ENCODE peak calls at places on chromosomes 1 and 21, in ten cellular contexts. One of them, this sample, is unnamed.

GRCh38 chr1:41902125-41902524 is 16.6 kb downstream of the HIVEP3 start:
- DNase-seq in GM23338: peak; percentile 30
- DNase-seq in suprapubic skin: no peak
- DNase-seq in left ventricle myocardium inferior: no peak
- DNase-seq in NT2/D1: peak; percentile 54
- DNase-seq in CD8-positive, alpha-beta T cell: no peak
- DNase-seq in PC-3: peak; percentile 59
- DNase-seq in stomach: no peak
- DNase-seq in heart left ventricle: peak; percentile 64
- DNase-seq in fibroblast of lung: peak; percentile 95
- DNase-seq in this sample: no peak

GRCh38 chr21:34992736-34993135 is 56.4 kb downstream of the RUNX1 start:
- DNase-seq in GM23338: no peak
- DNase-seq in suprapubic skin: peak; percentile 82
- DNase-seq in left ventricle myocardium inferior: no peak
- DNase-seq in NT2/D1: no peak
- DNase-seq in CD8-positive, alpha-beta T cell: no peak
- DNase-seq in PC-3: no peak
- DNase-seq in stomach: no peak
- DNase-seq in heart left ventricle: peak; percentile 31
- DNase-seq in fibroblast of lung: peak; percentile 89
- DNase-seq in this sample: no peak

GRCh38 chr1:100896481-100896982 is 642 bp downstream of the SLC30A7 start:
- DNase-seq in GM23338: peak; percentile 43
- DNase-seq in suprapubic skin: no peak
- DNase-seq in left ventricle myocardium inferior: no peak
- DNase-seq in NT2/D1: no peak
- DNase-seq in CD8-positive, alpha-beta T cell: peak; percentile 60
- DNase-seq in PC-3: peak; percentile 79
- DNase-seq in stomach: peak; percentile 43
- DNase-seq in heart left ventricle: no peak
- DNase-seq in fibroblast of lung: peak; percentile 75
- DNase-seq in this sample: no peak

GRCh38 chr1:165444897-165445370 is at the start of gene RXRG:
- DNase-seq in GM23338: peak; percentile 74
- DNase-seq in suprapubic skin: no peak
- DNase-seq in left ventricle myocardium inferior: peak; percentile 52
- DNase-seq in NT2/D1: peak; percentile 35
- DNase-seq in CD8-positive, alpha-beta T cell: no peak
- DNase-seq in PC-3: no peak
- DNase-seq in stomach: peak; percentile 42
- DNase-seq in heart left ventricle: peak; percentile 52
- DNase-seq in fibroblast of lung: no peak
- DNase-seq in this sample: peak; percentile 67

GRCh38 chr1:9537863-9538668 is 1.2 kb upstream of the SLC25A33 start:
- DNase-seq in GM23338: no peak
- DNase-seq in suprapubic skin: no peak
- DNase-seq in left ventricle myocardium inferior: no peak
- DNase-seq in NT2/D1: no peak
- DNase-seq in CD8-positive, alpha-beta T cell: no peak
- DNase-seq in PC-3: peak; percentile 43
- DNase-seq in stomach: peak; percentile 61
- DNase-seq in heart left ventricle: no peak
- DNase-seq in fibroblast of lung: no peak
- DNase-seq in this sample: no peak

GRCh38 chr1:115031595-115031994 is 2.0 kb downstream of the TSHB start:
- DNase-seq in GM23338: peak; percentile 70
- DNase-seq in suprapubic skin: no peak
- DNase-seq in left ventricle myocardium inferior: no peak
- DNase-seq in NT2/D1: no peak
- DNase-seq in CD8-positive, alpha-beta T cell: no peak
- DNase-seq in PC-3: no peak
- DNase-seq in stomach: no peak
- DNase-seq in heart left ventricle: no peak
- DNase-seq in fibroblast of lung: no peak
- DNase-seq in this sample: no peak

GRCh38 chr1:12272770-12273169 is 42.9 kb downstream of the VPS13D start:
- DNase-seq in GM23338: no peak
- DNase-seq in suprapubic skin: no peak
- DNase-seq in left ventricle myocardium inferior: no peak
- DNase-seq in NT2/D1: no peak
- DNase-seq in CD8-positive, alpha-beta T cell: no peak
- DNase-seq in PC-3: peak; percentile 16
- DNase-seq in stomach: no peak
- DNase-seq in heart left ventricle: no peak
- DNase-seq in fibroblast of lung: no peak
- DNase-seq in this sample: no peak

GRCh38 chr1:207884276-207885029 is 26.5 kb downstream of the CD34 start:
- DNase-seq in GM23338: no peak
- DNase-seq in suprapubic skin: no peak
- DNase-seq in left ventricle myocardium inferior: no peak
- DNase-seq in NT2/D1: no peak
- DNase-seq in CD8-positive, alpha-beta T cell: no peak
- DNase-seq in PC-3: no peak
- DNase-seq in stomach: peak; percentile 20
- DNase-seq in heart left ventricle: no peak
- DNase-seq in fibroblast of lung: no peak
- DNase-seq in this sample: no peak

GRCh38 chr1:7292714-7293419 is 478.2 kb upstream of the VAMP3 start:
- DNase-seq in GM23338: no peak
- DNase-seq in suprapubic skin: no peak
- DNase-seq in left ventricle myocardium inferior: no peak
- DNase-seq in NT2/D1: no peak
- DNase-seq in CD8-positive, alpha-beta T cell: no peak
- DNase-seq in PC-3: no peak
- DNase-seq in stomach: no peak
- DNase-seq in heart left ventricle: no peak
- DNase-seq in fibroblast of lung: no peak
- DNase-seq in this sample: no peak

GRCh38 chr1:7289694-7290093 is 481.4 kb upstream of the VAMP3 start:
- DNase-seq in GM23338: no peak
- DNase-seq in suprapubic skin: no peak
- DNase-seq in left ventricle myocardium inferior: no peak
- DNase-seq in NT2/D1: no peak
- DNase-seq in CD8-positive, alpha-beta T cell: no peak
- DNase-seq in PC-3: no peak
- DNase-seq in stomach: no peak
- DNase-seq in heart left ventricle: no peak
- DNase-seq in fibroblast of lung: no peak
- DNase-seq in this sample: no peak

GRCh38 chr1:7292033-7292681 is 478.9 kb upstream of the VAMP3 start:
- DNase-seq in GM23338: no peak
- DNase-seq in suprapubic skin: no peak
- DNase-seq in left ventricle myocardium inferior: no peak
- DNase-seq in NT2/D1: no peak
- DNase-seq in CD8-positive, alpha-beta T cell: no peak
- DNase-seq in PC-3: no peak
- DNase-seq in stomach: no peak
- DNase-seq in heart left ventricle: no peak
- DNase-seq in fibroblast of lung: no peak
- DNase-seq in this sample: no peak

GRCh38 chr1:7288992-7289391 is 482.1 kb upstream of the VAMP3 start:
- DNase-seq in GM23338: no peak
- DNase-seq in suprapubic skin: no peak
- DNase-seq in left ventricle myocardium inferior: no peak
- DNase-seq in NT2/D1: no peak
- DNase-seq in CD8-positive, alpha-beta T cell: no peak
- DNase-seq in PC-3: no peak
- DNase-seq in stomach: no peak
- DNase-seq in heart left ventricle: no peak
- DNase-seq in fibroblast of lung: no peak
- DNase-seq in this sample: no peak

DNA sequence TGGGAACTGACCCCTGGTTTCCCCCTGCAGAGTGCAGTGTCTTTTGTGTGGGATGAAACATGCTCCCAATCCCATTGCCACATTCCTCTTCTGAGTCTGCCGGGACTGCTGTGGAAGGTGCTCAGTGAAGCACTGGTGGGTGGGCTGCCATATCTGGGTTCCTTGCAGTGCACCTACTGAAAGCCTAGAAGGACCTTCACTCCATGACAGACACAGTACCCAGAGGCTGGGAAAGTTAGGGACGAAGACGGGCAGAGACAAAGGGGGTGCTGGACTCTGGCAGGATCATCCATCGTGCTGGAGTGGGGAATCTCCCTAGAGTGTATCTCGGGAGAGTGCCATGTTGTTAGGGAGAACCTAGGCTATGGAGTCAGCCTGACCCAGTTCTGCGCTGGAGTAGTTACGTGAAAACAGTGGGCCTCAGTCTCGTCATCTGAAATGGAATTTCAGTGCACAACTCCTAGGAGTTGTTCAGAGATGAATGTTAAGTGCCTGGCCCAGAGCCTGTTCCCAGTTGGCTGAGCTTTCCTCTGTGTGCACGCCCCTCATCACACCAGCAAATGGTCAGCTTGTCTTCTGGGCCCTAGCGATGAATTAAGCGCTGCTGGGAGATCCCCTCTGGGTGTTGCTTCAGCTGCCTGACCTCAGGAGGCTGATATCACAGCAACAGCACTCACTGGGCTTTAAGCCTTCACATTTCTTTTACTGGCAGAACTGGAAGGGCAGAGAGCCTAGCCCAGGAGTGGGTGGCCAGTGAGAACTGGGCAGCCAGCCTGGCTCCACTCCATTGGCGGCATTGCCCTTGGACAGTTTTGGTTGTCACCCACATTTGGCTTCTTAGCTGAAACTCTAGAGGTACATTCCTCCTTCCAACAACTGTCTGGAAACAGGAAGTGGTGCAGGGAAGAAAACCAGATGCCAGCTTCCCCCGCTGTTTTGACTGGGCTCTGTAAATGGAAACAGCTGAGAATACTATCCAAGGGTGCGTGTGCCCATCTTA is 479.8 kb upstream of the VAMP3 start:
- DNase-seq in GM23338: no peak
- DNase-seq in suprapubic skin: no peak
- DNase-seq in left ventricle myocardium inferior: peak; percentile 64
- DNase-seq in NT2/D1: no peak
- DNase-seq in CD8-positive, alpha-beta T cell: no peak
- DNase-seq in PC-3: no peak
- DNase-seq in stomach: no peak
- DNase-seq in heart left ventricle: peak; percentile 80
- DNase-seq in fibroblast of lung: peak; percentile 81
- DNase-seq in this sample: no peak
- H3K4me1 ChIP-seq in GM23338: peaks cover 7% of the 10 kb centered on the region
- H3K4me1 ChIP-seq in suprapubic skin: no peaks in the 10 kb centered on the region
- H3K4me1 ChIP-seq in left ventricle myocardium inferior: peaks cover 23% of the 10 kb centered on the region
- H3K4me1 ChIP-seq in NT2/D1: peaks cover 5% of the 10 kb centered on the region
- H3K4me1 ChIP-seq in CD8-positive, alpha-beta T cell: no peaks in the 10 kb centered on the region
- H3K4me1 ChIP-seq in PC-3: no peaks in the 10 kb centered on the region
- H3K4me1 ChIP-seq in stomach: no peaks in the 10 kb centered on the region
- H3K4me1 ChIP-seq in heart left ventricle: no peaks in the 10 kb centered on the region
- H3K4me1 ChIP-seq in fibroblast of lung: peaks cover 10% of the 10 kb centered on the region
- H3K4me1 ChIP-seq in this sample: no peaks in the 10 kb centered on the region

DNA sequence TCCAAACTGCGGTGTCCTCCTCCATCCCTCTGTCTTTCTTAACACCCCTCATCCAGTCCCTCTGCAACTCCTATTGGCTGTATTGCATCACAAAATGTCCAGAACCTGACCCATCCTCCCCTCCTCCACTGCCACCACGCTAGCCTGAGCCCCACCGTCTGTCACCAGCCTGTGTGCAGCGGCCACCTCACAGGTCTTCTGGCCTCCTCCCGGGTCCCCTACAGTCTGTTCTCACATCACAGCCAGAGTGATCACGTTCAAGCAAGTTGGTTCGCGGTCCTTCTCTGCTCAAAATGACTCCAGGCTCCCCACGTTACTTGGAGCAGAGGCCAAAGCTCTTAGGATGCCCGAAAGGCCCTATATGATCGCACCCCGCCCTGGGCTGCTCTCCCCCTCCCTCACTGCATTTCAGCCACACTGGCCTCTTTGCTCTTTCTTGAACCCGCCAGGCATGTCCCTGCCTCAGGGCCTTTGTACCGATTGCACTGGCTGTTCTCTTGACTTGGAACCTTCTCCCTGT is 2.4 kb upstream of the PADI4 start:
- DNase-seq in GM23338: no peak
- DNase-seq in suprapubic skin: no peak
- DNase-seq in left ventricle myocardium inferior: no peak
- DNase-seq in NT2/D1: no peak
- DNase-seq in CD8-positive, alpha-beta T cell: no peak
- DNase-seq in PC-3: no peak
- DNase-seq in stomach: no peak
- DNase-seq in heart left ventricle: no peak
- DNase-seq in fibroblast of lung: no peak
- DNase-seq in this sample: no peak
- H3K27me3 ChIP-seq in GM23338: no peaks in the 10 kb centered on the region
- H3K27me3 ChIP-seq in suprapubic skin: peaks cover 25% of the 10 kb centered on the region
- H3K27me3 ChIP-seq in left ventricle myocardium inferior: peaks cover 59% of the 10 kb centered on the region
- H3K27me3 ChIP-seq in NT2/D1: no peaks in the 10 kb centered on the region
- H3K27me3 ChIP-seq in CD8-positive, alpha-beta T cell: no peaks in the 10 kb centered on the region
- H3K27me3 ChIP-seq in PC-3: no peaks in the 10 kb centered on the region
- H3K27me3 ChIP-seq in stomach: peaks cover 26% of the 10 kb centered on the region
- H3K27me3 ChIP-seq in heart left ventricle: peaks cover 26% of the 10 kb centered on the region
- H3K27me3 ChIP-seq in fibroblast of lung: no peaks in the 10 kb centered on the region
- H3K27me3 ChIP-seq in this sample: peaks cover 24% of the 10 kb centered on the region

GRCh38 chr1:215636258-215636965 is 69.3 kb downstream of the KCTD3 start:
- DNase-seq in GM23338: no peak
- DNase-seq in suprapubic skin: peak; percentile 69
- DNase-seq in left ventricle myocardium inferior: no peak
- DNase-seq in NT2/D1: no peak
- DNase-seq in CD8-positive, alpha-beta T cell: no peak
- DNase-seq in PC-3: no peak
- DNase-seq in stomach: no peak
- DNase-seq in heart left ventricle: no peak
- DNase-seq in fibroblast of lung: peak; percentile 70
- DNase-seq in this sample: no peak

GRCh38 chr1:215640429-215641148 is 73.5 kb downstream of the KCTD3 start:
- DNase-seq in GM23338: no peak
- DNase-seq in suprapubic skin: no peak
- DNase-seq in left ventricle myocardium inferior: no peak
- DNase-seq in NT2/D1: no peak
- DNase-seq in CD8-positive, alpha-beta T cell: no peak
- DNase-seq in PC-3: no peak
- DNase-seq in stomach: no peak
- DNase-seq in heart left ventricle: no peak
- DNase-seq in fibroblast of lung: no peak
- DNase-seq in this sample: no peak

GRCh38 chr1:215631489-215631888 is 64.4 kb downstream of the KCTD3 start:
- DNase-seq in GM23338: no peak
- DNase-seq in suprapubic skin: no peak
- DNase-seq in left ventricle myocardium inferior: no peak
- DNase-seq in NT2/D1: no peak
- DNase-seq in CD8-positive, alpha-beta T cell: no peak
- DNase-seq in PC-3: peak; percentile 80
- DNase-seq in stomach: no peak
- DNase-seq in heart left ventricle: no peak
- DNase-seq in fibroblast of lung: peak; percentile 14
- DNase-seq in this sample: no peak

GRCh38 chr1:215637041-215637573 is 70.0 kb downstream of the KCTD3 start:
- DNase-seq in GM23338: no peak
- DNase-seq in suprapubic skin: peak; percentile 71
- DNase-seq in left ventricle myocardium inferior: no peak
- DNase-seq in NT2/D1: no peak
- DNase-seq in CD8-positive, alpha-beta T cell: no peak
- DNase-seq in PC-3: no peak
- DNase-seq in stomach: peak; percentile 52
- DNase-seq in heart left ventricle: no peak
- DNase-seq in fibroblast of lung: peak; percentile 89
- DNase-seq in this sample: no peak

GRCh38 chr1:215635827-215636226 is 68.7 kb downstream of the KCTD3 start:
- DNase-seq in GM23338: no peak
- DNase-seq in suprapubic skin: no peak
- DNase-seq in left ventricle myocardium inferior: no peak
- DNase-seq in NT2/D1: no peak
- DNase-seq in CD8-positive, alpha-beta T cell: no peak
- DNase-seq in PC-3: no peak
- DNase-seq in stomach: no peak
- DNase-seq in heart left ventricle: no peak
- DNase-seq in fibroblast of lung: no peak
- DNase-seq in this sample: no peak
- H3K4me1 ChIP-seq in GM23338: no peaks in the 10 kb centered on the region
- H3K4me1 ChIP-seq in suprapubic skin: peaks cover 25% of the 10 kb centered on the region
- H3K4me1 ChIP-seq in left ventricle myocardium inferior: no peaks in the 10 kb centered on the region
- H3K4me1 ChIP-seq in NT2/D1: no peaks in the 10 kb centered on the region
- H3K4me1 ChIP-seq in CD8-positive, alpha-beta T cell: no peaks in the 10 kb centered on the region
- H3K4me1 ChIP-seq in PC-3: peaks cover 7% of the 10 kb centered on the region
- H3K4me1 ChIP-seq in stomach: peaks cover 9% of the 10 kb centered on the region
- H3K4me1 ChIP-seq in heart left ventricle: no peaks in the 10 kb centered on the region
- H3K4me1 ChIP-seq in fibroblast of lung: peaks cover 2% of the 10 kb centered on the region
- H3K4me1 ChIP-seq in this sample: no peaks in the 10 kb centered on the region

GRCh38 chr1:54995835-54996234 is 2.9 kb upstream of the BSND start:
- DNase-seq in GM23338: no peak
- DNase-seq in suprapubic skin: no peak
- DNase-seq in left ventricle myocardium inferior: no peak
- DNase-seq in NT2/D1: no peak
- DNase-seq in CD8-positive, alpha-beta T cell: peak; percentile 23
- DNase-seq in PC-3: no peak
- DNase-seq in stomach: no peak
- DNase-seq in heart left ventricle: no peak
- DNase-seq in fibroblast of lung: no peak
- DNase-seq in this sample: no peak

GRCh38 chr1:54993140-54993539 is 5.6 kb upstream of the BSND start:
- DNase-seq in GM23338: no peak
- DNase-seq in suprapubic skin: no peak
- DNase-seq in left ventricle myocardium inferior: no peak
- DNase-seq in NT2/D1: no peak
- DNase-seq in CD8-positive, alpha-beta T cell: no peak
- DNase-seq in PC-3: no peak
- DNase-seq in stomach: no peak
- DNase-seq in heart left ventricle: no peak
- DNase-seq in fibroblast of lung: no peak
- DNase-seq in this sample: no peak

GRCh38 chr1:54995013-54995760 is 3.5 kb upstream of the BSND start:
- DNase-seq in GM23338: peak; percentile 56
- DNase-seq in suprapubic skin: no peak
- DNase-seq in left ventricle myocardium inferior: no peak
- DNase-seq in NT2/D1: peak; percentile 61
- DNase-seq in CD8-positive, alpha-beta T cell: no peak
- DNase-seq in PC-3: no peak
- DNase-seq in stomach: no peak
- DNase-seq in heart left ventricle: no peak
- DNase-seq in fibroblast of lung: no peak
- DNase-seq in this sample: no peak

GRCh38 chr1:54996359-54996868 is 2.3 kb upstream of the BSND start:
- DNase-seq in GM23338: peak; percentile 95
- DNase-seq in suprapubic skin: peak; percentile 83
- DNase-seq in left ventricle myocardium inferior: peak; percentile 64
- DNase-seq in NT2/D1: peak; percentile 84
- DNase-seq in CD8-positive, alpha-beta T cell: peak; percentile 76
- DNase-seq in PC-3: peak; percentile 84
- DNase-seq in stomach: peak; percentile 80
- DNase-seq in heart left ventricle: peak; percentile 72
- DNase-seq in fibroblast of lung: peak; percentile 38
- DNase-seq in this sample: peak; percentile 80

DNA sequence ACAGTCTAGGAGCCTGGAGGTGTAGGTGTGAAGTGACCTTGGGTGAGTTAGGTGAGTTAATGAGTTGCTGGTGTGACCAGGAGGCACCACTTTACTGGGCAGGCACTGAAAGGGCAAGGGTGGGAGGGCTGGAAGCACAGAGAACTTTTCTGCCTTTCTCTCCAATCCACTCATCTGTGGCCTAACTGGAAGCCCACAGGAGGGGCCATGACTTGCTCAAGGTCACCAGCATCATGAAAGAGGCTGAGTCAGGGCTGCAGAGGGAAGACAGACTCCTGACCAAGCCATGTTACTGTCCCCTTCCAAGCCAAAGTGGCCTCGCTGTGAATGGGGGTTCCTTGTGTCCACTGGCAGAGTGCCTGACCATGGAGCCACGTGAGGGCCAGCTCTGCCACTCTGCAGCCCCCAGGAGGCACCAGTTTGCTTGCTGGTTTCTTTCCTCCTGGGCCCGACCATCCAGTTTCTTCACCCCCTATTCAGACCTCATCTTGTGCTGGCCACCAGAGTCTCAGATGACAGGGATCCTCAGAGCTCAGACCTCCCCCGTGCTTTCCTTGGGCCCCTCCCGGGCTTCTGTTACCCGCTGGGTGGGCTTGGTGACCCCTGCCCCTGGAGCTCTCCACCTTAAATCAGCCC is 4.3 kb upstream of the BSND start:
- DNase-seq in GM23338: peak; percentile 27
- DNase-seq in suprapubic skin: no peak
- DNase-seq in left ventricle myocardium inferior: no peak
- DNase-seq in NT2/D1: no peak
- DNase-seq in CD8-positive, alpha-beta T cell: no peak
- DNase-seq in PC-3: no peak
- DNase-seq in stomach: no peak
- DNase-seq in heart left ventricle: no peak
- DNase-seq in fibroblast of lung: no peak
- DNase-seq in this sample: no peak
- H3K27me3 ChIP-seq in GM23338: peaks cover 29% of the 10 kb centered on the region
- H3K27me3 ChIP-seq in suprapubic skin: peaks cover 31% of the 10 kb centered on the region
- H3K27me3 ChIP-seq in left ventricle myocardium inferior: peaks cover 56% of the 10 kb centered on the region
- H3K27me3 ChIP-seq in NT2/D1: peaks cover 8% of the 10 kb centered on the region
- H3K27me3 ChIP-seq in CD8-positive, alpha-beta T cell: peaks cover 18% of the 10 kb centered on the region
- H3K27me3 ChIP-seq in PC-3: no peaks in the 10 kb centered on the region
- H3K27me3 ChIP-seq in stomach: peaks cover 22% of the 10 kb centered on the region
- H3K27me3 ChIP-seq in heart left ventricle: peaks cover 39% of the 10 kb centered on the region
- H3K27me3 ChIP-seq in fibroblast of lung: peaks cover 39% of the 10 kb centered on the region
- H3K27me3 ChIP-seq in this sample: peaks cover 35% of the 10 kb centered on the region